ENCODE peak calls at places on chromosome 9, in nine cellular contexts. Y is right lobe of liver, G is nephron progenitor cell, P is spleen, F is NB4, E is heart left ventricle, J is K562, W is neural crest cell, I is Calu3. K is an unnamed sample.

GRCh38 chr9:35908484-35909125 is 685 bp upstream of the SPAAR start:
- DNase-seq in Y (no peak), W (no peak), P (no peak), I (no peak), E (peak), J (no peak), F (no peak), G (no peak), K (no peak)

GRCh38 chr9:13575558-13575957 is 296.1 kb upstream of the MPDZ start:
- DNase-seq in F (no peak), Y (no peak), J (no peak), E (no peak), I (no peak), P (no peak), G (no peak), W (no peak), K (no peak)

GRCh38 chr9:69758001-69758730 is 1.6 kb downstream of the PTAR1 start:
- DNase-seq in J (no peak), I (no peak), P (no peak), Y (no peak), F (no peak), G (no peak), W (no peak), E (no peak), K (no peak)

GRCh38 chr9:4490705-4491620 is 695 bp downstream of the SLC1A1 start:
- DNase-seq in P (no peak), F (no peak), G (peak), W (no peak), I (no peak), J (no peak), E (peak), Y (peak), K (no peak)

GRCh38 chr9:108142504-108143201 is 653.1 kb upstream of the KLF4 start:
- DNase-seq in Y (peak), G (peak), W (peak), J (no peak), E (peak), P (peak), I (no peak), F (no peak), K (no peak)

GRCh38 chr9:116331241-116331640 is 177.7 kb downstream of the PAPPA start:
- DNase-seq in G (no peak), W (no peak), I (no peak), P (no peak), Y (no peak), E (no peak), F (no peak), J (no peak), K (no peak)

GRCh38 chr9:129275626-129276247 is 97.7 kb upstream of the IER5L start:
- DNase-seq in E (peak), G (no peak), F (no peak), P (peak), W (no peak), Y (peak), J (no peak), I (no peak), K (peak)

GRCh38 chr9:87490907-87491306 is 6.8 kb upstream of the DAPK1 start:
- DNase-seq in E (no peak), I (no peak), G (no peak), J (no peak), F (no peak), P (no peak), W (no peak), Y (no peak), K (no peak)

GRCh38 chr9:93663877-93664548 is 87.6 kb downstream of the PHF2 start:
- DNase-seq in Y (peak), I (no peak), E (peak), W (no peak), J (no peak), F (no peak), G (no peak), P (peak), K (no peak)

GRCh38 chr9:123326662-123327093 is 29.3 kb upstream of the CRB2 start:
- DNase-seq in G (no peak), E (no peak), F (peak), Y (no peak), I (no peak), J (peak), P (no peak), W (no peak), K (no peak)

GRCh38 chr9:13717356-13718057 is 438.0 kb upstream of the MPDZ start:
- DNase-seq in G (no peak), Y (no peak), F (no peak), P (no peak), J (no peak), W (no peak), I (no peak), E (no peak), K (no peak)

GRCh38 chr9:128405780-128406171 is 14.9 kb upstream of the CERCAM start:
- DNase-seq in Y (no peak), W (no peak), E (no peak), I (no peak), F (no peak), J (no peak), P (no peak), G (no peak), K (no peak)

GRCh38 chr9:133552236-133552635 is 17.7 kb downstream of the ADAMTSL2 start:
- DNase-seq in P (no peak), I (no peak), E (no peak), Y (no peak), G (no peak), W (no peak), J (no peak), F (no peak), K (no peak)

GRCh38 chr9:132006657-132007370 is 72.9 kb downstream of the MED27 start:
- DNase-seq in J (no peak), E (no peak), G (no peak), W (no peak), I (no peak), F (no peak), P (no peak), Y (no peak), K (no peak)

GRCh38 chr9:116506685-116507084 is 180.4 kb upstream of the TRIM32 start:
- DNase-seq in F (no peak), G (no peak), E (no peak), Y (no peak), J (no peak), W (no peak), I (no peak), P (no peak), K (peak)

GRCh38 chr9:122144836-122145235 is 14.7 kb downstream of the NDUFA8 start:
- DNase-seq in E (no peak), P (no peak), G (no peak), I (no peak), J (no peak), F (peak), Y (no peak), W (no peak), K (no peak)

GRCh38 chr9:90642570-90643539 is at the start of gene DIRAS2:
- DNase-seq in G (peak), Y (peak), P (peak), I (peak), J (no peak), F (no peak), E (peak), W (peak), K (peak)

GRCh38 chr9:131618071-131618479 is 72.8 kb downstream of the PRRT1B start:
- DNase-seq in E (peak), Y (peak), G (no peak), I (peak), J (no peak), F (no peak), W (no peak), P (no peak), K (peak)

GRCh38 chr9:115944166-115944948 is 209.2 kb upstream of the PAPPA start:
- DNase-seq in Y (peak), E (peak), I (no peak), F (no peak), W (no peak), J (no peak), P (no peak), G (no peak), K (peak)

DNA sequence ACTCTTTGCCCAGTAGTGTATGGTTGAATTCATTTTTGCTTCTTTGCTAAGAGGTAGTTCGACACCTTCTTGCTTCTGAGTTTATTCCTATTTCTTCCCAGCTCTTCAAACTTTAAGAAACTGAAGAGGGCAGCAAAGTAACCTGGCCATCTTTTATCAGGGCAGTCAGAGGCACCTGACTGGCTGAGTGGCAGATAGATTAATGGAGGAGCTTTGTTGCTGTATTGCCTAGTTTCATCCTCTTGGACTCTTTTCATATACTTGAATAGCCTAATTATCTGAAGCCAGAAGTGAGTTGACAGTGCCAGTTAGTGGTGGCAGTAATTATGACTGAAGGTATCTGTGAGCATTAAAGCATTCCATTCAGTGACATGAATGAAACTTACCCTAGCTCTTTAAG is 82.5 kb downstream of the UHRF2 start:
- DNase-seq in P (no peak), F (no peak), G (no peak), I (no peak), J (no peak), Y (no peak), W (no peak), E (no peak), K (peak)
- TF ChIP-seq CTCF in P (no peak), F (no peak), G (no peak), I (no peak), J (no peak), Y (no peak), W (no peak), E (no peak), K (no peak)

GRCh38 chr9:76371901-76372300 is 22.3 kb downstream of the RFK start:
- DNase-seq in I (no peak), E (no peak), Y (no peak), G (no peak), W (no peak), P (no peak), F (no peak), J (no peak), K (peak)

GRCh38 chr9:76373777-76374474 is 20.3 kb downstream of the RFK start:
- DNase-seq in W (no peak), F (no peak), E (no peak), J (no peak), P (no peak), I (no peak), Y (no peak), G (no peak), K (no peak)

GRCh38 chr9:76374702-76375543 is 19.3 kb downstream of the RFK start:
- DNase-seq in I (peak), P (no peak), Y (peak), E (peak), J (peak), F (no peak), W (no peak), G (peak), K (peak)

GRCh38 chr9:76372345-76372744 is 21.9 kb downstream of the RFK start:
- DNase-seq in J (no peak), Y (no peak), I (no peak), F (no peak), P (no peak), E (no peak), W (no peak), G (no peak), K (no peak)

DNA sequence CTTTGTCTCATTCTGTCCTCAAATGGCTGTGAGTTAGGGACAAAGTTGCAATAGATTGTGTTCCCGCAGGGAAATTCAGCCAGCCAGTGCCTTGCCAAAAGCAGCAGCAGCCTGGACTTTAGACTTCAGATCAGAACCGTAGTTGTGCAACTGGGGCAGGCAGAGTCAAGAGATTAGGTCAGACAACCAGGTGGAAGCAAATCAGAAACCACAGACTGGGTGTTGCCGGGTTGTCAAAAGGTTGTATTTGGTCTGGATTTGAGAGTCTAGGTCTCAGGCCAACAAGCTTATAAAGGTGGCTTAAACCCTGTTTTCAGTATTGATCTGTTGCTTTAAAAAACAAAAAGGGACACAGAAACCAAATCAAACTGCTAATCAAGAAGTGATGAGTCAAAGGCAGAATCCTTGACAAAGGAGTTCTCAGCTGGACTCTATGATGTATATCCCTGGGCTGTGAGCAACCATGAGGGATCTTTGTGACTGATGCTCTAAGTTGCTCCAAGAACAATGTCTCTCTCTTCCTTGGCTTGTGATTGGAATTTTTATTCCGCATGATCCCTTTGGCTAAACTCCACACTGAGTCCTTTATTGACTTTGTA is 21.0 kb downstream of the RFK start:
- DNase-seq in F (no peak), Y (peak), P (no peak), W (no peak), J (no peak), G (no peak), I (peak), E (peak), K (peak)
- TF ChIP-seq CTCF in F (no peak), Y (no peak), P (no peak), W (no peak), J (no peak), G (no peak), I (no peak), E (no peak), K (no peak)

GRCh38 chr9:126515873-126516505 is 97.7 kb upstream of the LMX1B start:
- DNase-seq in I (no peak), G (no peak), F (no peak), P (peak), J (no peak), W (no peak), Y (no peak), E (no peak), K (no peak)

GRCh38 chr9:126516561-126516935 is 97.2 kb upstream of the LMX1B start:
- DNase-seq in F (no peak), I (no peak), G (no peak), P (no peak), E (no peak), W (no peak), J (no peak), Y (no peak), K (no peak)

GRCh38 chr9:126515001-126515872 is 98.5 kb upstream of the LMX1B start:
- DNase-seq in W (no peak), F (no peak), E (no peak), I (no peak), G (no peak), P (peak), Y (no peak), J (no peak), K (no peak)

GRCh38 chr9:126513159-126514036 is 100.3 kb upstream of the LMX1B start:
- DNase-seq in J (no peak), F (no peak), E (no peak), G (no peak), Y (no peak), I (no peak), P (peak), W (no peak), K (peak)

GRCh38 chr9:126514037-126514821 is 99.5 kb upstream of the LMX1B start:
- DNase-seq in I (no peak), J (peak), Y (no peak), G (peak), W (peak), P (peak), E (peak), F (peak), K (no peak)
- TF ChIP-seq CTCF in I (no peak), J (peak), Y (peak), G (peak), W (peak), P (peak), E (peak), F (no peak), K (no peak)

DNA sequence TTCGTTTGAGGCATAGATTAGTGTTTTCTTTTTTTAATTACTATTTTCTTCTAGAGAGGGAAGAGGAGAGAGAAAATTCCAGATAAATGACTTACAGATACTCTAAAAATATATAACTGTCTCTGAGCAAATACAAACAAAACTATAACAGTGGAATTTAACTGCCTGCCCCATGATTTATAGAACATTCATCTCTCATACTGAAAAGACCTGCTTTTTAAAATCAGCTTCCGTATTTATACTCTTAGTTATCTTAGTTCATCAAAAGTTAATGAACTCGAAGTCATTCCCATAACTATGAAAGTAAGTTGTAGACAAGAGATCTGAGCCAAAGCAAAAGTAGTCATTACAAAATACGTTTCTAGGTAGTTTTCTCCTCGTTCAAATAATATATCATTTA is 123.8 kb upstream of the DMRT1 start:
- DNase-seq in G (no peak), F (no peak), E (no peak), J (no peak), I (no peak), W (no peak), P (no peak), Y (no peak), K (no peak)
- TF ChIP-seq CTCF in G (no peak), F (no peak), E (no peak), J (no peak), I (no peak), W (no peak), P (no peak), Y (no peak), K (no peak)

DNA sequence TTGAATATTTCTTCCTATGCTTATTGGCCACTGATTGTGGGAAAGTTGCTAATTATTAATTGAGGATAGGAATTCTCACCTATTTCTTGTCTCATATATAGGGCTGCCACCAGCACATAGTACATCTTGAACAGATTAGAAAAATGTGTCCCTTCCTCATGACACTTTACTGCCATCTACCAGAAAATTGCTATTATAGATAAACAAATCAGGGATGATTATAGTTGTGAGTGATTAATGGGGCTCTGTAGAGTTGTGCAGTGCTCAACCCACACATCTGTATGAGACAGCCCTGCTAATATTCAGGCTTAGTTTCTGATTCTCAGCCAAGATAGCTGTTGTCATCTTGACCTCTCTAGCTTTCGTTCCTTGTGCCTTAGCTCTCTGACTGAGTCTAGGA is 373.2 kb downstream of the TLE4 start:
- DNase-seq in E (no peak), I (no peak), Y (no peak), G (no peak), P (no peak), J (no peak), W (no peak), F (no peak), K (no peak)
- TF ChIP-seq CTCF in E (no peak), I (no peak), Y (no peak), G (no peak), P (no peak), J (no peak), W (no peak), F (no peak), K (no peak)

GRCh38 chr9:15469406-15469805 is 41.4 kb downstream of the PSIP1 start:
- DNase-seq in E (no peak), F (no peak), Y (no peak), G (no peak), W (no peak), P (no peak), J (no peak), I (no peak), K (no peak)
- TF ChIP-seq CTCF in E (no peak), F (no peak), Y (no peak), G (no peak), W (no peak), P (no peak), J (no peak), I (no peak), K (no peak)

GRCh38 chr9:136726631-136727191 is 14.3 kb downstream of the DIPK1B start:
- DNase-seq in P (no peak), E (no peak), W (no peak), F (peak), Y (no peak), G (no peak), I (no peak), J (no peak), K (peak)
- TF ChIP-seq CTCF in P (peak), E (peak), W (peak), F (peak), Y (peak), G (peak), I (peak), J (peak), K (peak)